ENCODE peak calls at places on chromosomes 3 and 15, in seven cellular contexts. X, B, A, Y, O, Q and L are unnamed samples.

GRCh38 chr3:170740726-170741591 is 129.0 kb downstream of the RPL22L1 start:
- DNase-seq in X (peak; percentile 90), B (peak; percentile 79), A (peak; percentile 79), Y (no peak), O (peak; percentile 54), Q (no peak), L (peak; percentile 79)

GRCh38 chr3:186418601-186419238 is 56.7 kb upstream of the DGKG start:
- DNase-seq in X (no peak), B (no peak), A (no peak), Y (peak; percentile 69), O (no peak), Q (no peak), L (peak; percentile 53)

GRCh38 chr3:108342829-108343478 is 46.6 kb downstream of the HHLA2 start:
- DNase-seq in X (peak; percentile 71), B (peak; percentile 77), A (peak; percentile 13), Y (no peak), O (no peak), Q (no peak), L (peak; percentile 74)

GRCh38 chr3:177552051-177552450 is 354.8 kb upstream of the TBL1XR1 start:
- DNase-seq in X (no peak), B (no peak), A (no peak), Y (no peak), O (no peak), Q (no peak), L (no peak)

GRCh38 chr15:63698731-63699130 is 101.5 kb downstream of the FBXL22 start:
- DNase-seq in X (no peak), B (peak; percentile 7), A (no peak), Y (no peak), O (no peak), Q (no peak), L (no peak)

GRCh38 chr15:59438891-59439290 is 905 bp downstream of the FAM81A start:
- DNase-seq in X (no peak), B (no peak), A (no peak), Y (peak; percentile 35), O (peak; percentile 38), Q (no peak), L (no peak)

GRCh38 chr3:128319107-128319506 is 147.6 kb downstream of the DNAJB8 start:
- DNase-seq in X (no peak), B (no peak), A (no peak), Y (peak; percentile 27), O (peak; percentile 10), Q (no peak), L (no peak)

GRCh38 chr15:31279221-31280036 is 47.2 kb upstream of the KLF13 start:
- DNase-seq in X (no peak), B (no peak), A (no peak), Y (peak; percentile 44), O (no peak), Q (no peak), L (no peak)

GRCh38 chr3:124592658-124593441 is 137.4 kb upstream of the UMPS start:
- DNase-seq in X (no peak), B (no peak), A (no peak), Y (peak; percentile 94), O (peak; percentile 48), Q (no peak), L (no peak)

GRCh38 chr3:194482196-194482593 is 4.6 kb downstream of the ATP13A3 start:
- DNase-seq in X (no peak), B (no peak), A (no peak), Y (no peak), O (no peak), Q (no peak), L (peak; percentile 25)

GRCh38 chr3:18443670-18444596 is 18.8 kb upstream of the SATB1 start:
- DNase-seq in X (no peak), B (no peak), A (peak; percentile 8), Y (peak; percentile 71), O (peak; percentile 51), Q (peak; percentile 15), L (no peak)

GRCh38 chr15:75347222-75348033 is 589 bp downstream of the NEIL1 start:
- DNase-seq in X (peak; percentile 40), B (no peak), A (peak; percentile 50), Y (peak; percentile 74), O (peak; percentile 71), Q (peak; percentile 63), L (no peak)

GRCh38 chr15:40594429-40594836 is 384 bp downstream of the KNL1 start:
- DNase-seq in X (peak; percentile 46), B (peak; percentile 43), A (peak; percentile 69), Y (peak; percentile 84), O (no peak), Q (no peak), L (no peak)

GRCh38 chr15:74906450-74907276 is at the start of gene FAM219B:
- DNase-seq in X (peak; percentile 89), B (peak; percentile 86), A (peak; percentile 99), Y (peak; percentile 94), O (peak; percentile 94), Q (peak; percentile 71), L (peak; percentile 85)

GRCh38 chr3:155497930-155498647 is 204.6 kb upstream of the STRIT1 start:
- DNase-seq in X (peak; percentile 1), B (peak; percentile 50), A (peak; percentile 83), Y (peak; percentile 65), O (no peak), Q (no peak), L (no peak)

GRCh38 chr3:58151637-58152036 is 59.1 kb downstream of the DNASE1L3 start:
- DNase-seq in X (peak; percentile 21), B (no peak), A (no peak), Y (no peak), O (no peak), Q (no peak), L (no peak)

GRCh38 chr15:85316244-85316934 is 64.0 kb upstream of the AKAP13 start:
- DNase-seq in X (no peak), B (no peak), A (peak; percentile 38), Y (peak; percentile 95), O (no peak), Q (no peak), L (no peak)

GRCh38 chr3:101466465-101467309 is 46.3 kb downstream of the SENP7 start:
- DNase-seq in X (no peak), B (no peak), A (no peak), Y (peak; percentile 85), O (peak; percentile 50), Q (no peak), L (no peak)

GRCh38 chr3:125032683-125033082 is 23.1 kb downstream of the HEG1 start:
- DNase-seq in X (no peak), B (no peak), A (no peak), Y (no peak), O (no peak), Q (no peak), L (no peak)

GRCh38 chr15:65192016-65192415 is 6.9 kb upstream of the CLPX start:
- DNase-seq in X (peak; percentile 18), B (peak; percentile 30), A (peak; percentile 30), Y (peak; percentile 12), O (no peak), Q (no peak), L (peak; percentile 25)

GRCh38 chr3:85476891-85477495 is 518.2 kb downstream of the CADM2 start:
- DNase-seq in X (no peak), B (no peak), A (no peak), Y (no peak), O (no peak), Q (no peak), L (peak; percentile 2)

GRCh38 chr15:41917767-41918430 is 24.0 kb upstream of the SPTBN5 start:
- DNase-seq in X (peak; percentile 68), B (peak; percentile 74), A (peak; percentile 67), Y (peak; percentile 65), O (no peak), Q (no peak), L (peak; percentile 36)